ENCODE peak calls at places on chromosome X, in seven cellular contexts. K, H, T, R, D, L and P are unnamed samples.

GRCh38 chrX:19024366-19024765 is 40.5 kb upstream of the PHKA2 start:
- DNase-seq in L (no peak), T (no peak), H (no peak), K (no peak), D (no peak), R (no peak), P (no peak)

GRCh38 chrX:97498093-97498492 is 614.4 kb downstream of the RPA4 start:
- DNase-seq in R (no peak), K (no peak), T (no peak), H (no peak), D (no peak), L (no peak), P (no peak)

GRCh38 chrX:101658661-101659477 is 781 bp downstream of the ARMCX2 start:
- DNase-seq in L (peak), R (peak), D (peak), H (peak), K (peak), T (peak), P (peak)

GRCh38 chrX:68721546-68721945 is 74.1 kb downstream of the STARD8 start:
- DNase-seq in T (no peak), L (no peak), H (no peak), K (no peak), R (no peak), D (no peak), P (no peak)

GRCh38 chrX:129759576-129760061 is 20.1 kb upstream of the SASH3 start:
- DNase-seq in R (no peak), T (peak), D (no peak), L (peak), K (peak), H (peak), P (peak)

GRCh38 chrX:17032351-17032750 is 85.9 kb downstream of the REPS2 start:
- DNase-seq in R (peak), L (peak), K (peak), H (peak), T (peak), D (no peak), P (no peak)

GRCh38 chrX:46713672-46714487 is 45.0 kb downstream of the SLC9A7 start:
- DNase-seq in T (no peak), K (peak), H (no peak), R (no peak), L (peak), D (no peak), P (peak)

GRCh38 chrX:39458779-39459178 is 639.0 kb downstream of the BCOR start:
- DNase-seq in R (no peak), T (no peak), H (no peak), L (no peak), D (no peak), K (no peak), P (no peak)

GRCh38 chrX:150536455-150537116 is 31.8 kb upstream of the MTM1 start:
- DNase-seq in R (no peak), H (no peak), T (no peak), K (no peak), L (no peak), D (no peak), P (no peak)

GRCh38 chrX:67614414-67614813 is 70.6 kb downstream of the AR start:
- DNase-seq in R (no peak), H (peak), D (no peak), K (peak), L (peak), T (peak), P (peak)

GRCh38 chrX:84729809-84730208 is 227.6 kb upstream of the HDX start:
- DNase-seq in T (peak), K (peak), H (peak), R (peak), L (no peak), D (peak), P (peak)

GRCh38 chrX:23387826-23388225 is 53.2 kb downstream of the PTCHD1 start:
- DNase-seq in D (no peak), H (no peak), K (no peak), L (no peak), R (peak), T (no peak), P (peak)

GRCh38 chrX:123924181-123924580 is 37.3 kb upstream of the STAG2 start:
- DNase-seq in T (no peak), H (peak), K (no peak), R (no peak), L (no peak), D (no peak), P (no peak)

GRCh38 chrX:10620121-10620699 is at the start of gene MID1:
- DNase-seq in R (peak), D (peak), T (peak), K (peak), L (peak), H (peak), P (peak)

GRCh38 chrX:3638280-3638873 is 75.1 kb downstream of the PRKX start:
- DNase-seq in R (peak), L (peak), D (no peak), K (peak), H (peak), T (peak), P (peak)

GRCh38 chrX:115591856-115592842 is 31.2 kb downstream of the PLS3 start:
- DNase-seq in K (no peak), D (peak), R (no peak), L (no peak), H (no peak), T (peak), P (no peak)

GRCh38 chrX:153735274-153735673 is 10.6 kb downstream of the ABCD1 start:
- DNase-seq in K (no peak), D (no peak), R (no peak), T (peak), H (no peak), L (no peak), P (no peak)